ENCODE peak calls at places on chromosome 16, in seven cellular contexts. One of them, this sample, is unnamed.

GRCh38 chr16:8718753-8719386 is 44.5 kb downstream of the ABAT start:
- DNase-seq in cerebellar nuclear complex: no peak
- DNase-seq in cardiac septum: no peak
- DNase-seq in cerebellar cortex: peak
- DNase-seq in left ventricle myocardium inferior: no peak
- DNase-seq in GM03348: no peak
- DNase-seq in hypothalamus: no peak
- DNase-seq in this sample: no peak

GRCh38 chr16:83878838-83879237 is 20.1 kb upstream of the MLYCD start:
- DNase-seq in GM03348: peak
- DNase-seq in left ventricle myocardium inferior: no peak
- DNase-seq in hypothalamus: no peak
- DNase-seq in cardiac septum: no peak
- DNase-seq in cerebellar nuclear complex: no peak
- DNase-seq in cerebellar cortex: peak
- DNase-seq in this sample: peak

GRCh38 chr16:79893445-79893844 is 292.9 kb upstream of the MAF start:
- DNase-seq in GM03348: no peak
- DNase-seq in cerebellar cortex: no peak
- DNase-seq in cerebellar nuclear complex: no peak
- DNase-seq in cardiac septum: no peak
- DNase-seq in left ventricle myocardium inferior: no peak
- DNase-seq in hypothalamus: no peak
- DNase-seq in this sample: no peak

GRCh38 chr16:85483424-85483823 is 129.7 kb upstream of the GSE1 start:
- DNase-seq in GM03348: no peak
- DNase-seq in left ventricle myocardium inferior: no peak
- DNase-seq in cardiac septum: no peak
- DNase-seq in hypothalamus: no peak
- DNase-seq in cerebellar nuclear complex: no peak
- DNase-seq in cerebellar cortex: no peak
- DNase-seq in this sample: no peak

GRCh38 chr16:65704866-65705265 is 583.0 kb upstream of the CDH11 start:
- DNase-seq in cerebellar cortex: no peak
- DNase-seq in hypothalamus: no peak
- DNase-seq in cardiac septum: no peak
- DNase-seq in GM03348: peak
- DNase-seq in cerebellar nuclear complex: no peak
- DNase-seq in left ventricle myocardium inferior: no peak
- DNase-seq in this sample: no peak

GRCh38 chr16:65667013-65667578 is 545.2 kb upstream of the CDH11 start:
- DNase-seq in GM03348: peak
- DNase-seq in left ventricle myocardium inferior: no peak
- DNase-seq in cardiac septum: no peak
- DNase-seq in cerebellar nuclear complex: no peak
- DNase-seq in hypothalamus: no peak
- DNase-seq in cerebellar cortex: no peak
- DNase-seq in this sample: no peak

GRCh38 chr16:48383877-48384304 is 1.3 kb downstream of the SIAH1 start:
- DNase-seq in left ventricle myocardium inferior: no peak
- DNase-seq in hypothalamus: no peak
- DNase-seq in cerebellar nuclear complex: no peak
- DNase-seq in cerebellar cortex: peak
- DNase-seq in cardiac septum: no peak
- DNase-seq in GM03348: no peak
- DNase-seq in this sample: no peak

GRCh38 chr16:670485-671352 is 2.8 kb downstream of the RHOT2 start:
- DNase-seq in left ventricle myocardium inferior: no peak
- DNase-seq in GM03348: no peak
- DNase-seq in hypothalamus: no peak
- DNase-seq in cardiac septum: no peak
- DNase-seq in cerebellar cortex: no peak
- DNase-seq in cerebellar nuclear complex: no peak
- DNase-seq in this sample: no peak

GRCh38 chr16:50178397-50179018 is 25.4 kb downstream of the TENT4B start:
- DNase-seq in GM03348: no peak
- DNase-seq in cardiac septum: no peak
- DNase-seq in hypothalamus: no peak
- DNase-seq in left ventricle myocardium inferior: no peak
- DNase-seq in cerebellar cortex: no peak
- DNase-seq in cerebellar nuclear complex: no peak
- DNase-seq in this sample: no peak

GRCh38 chr16:23465179-23465578 is 12.2 kb upstream of the COG7 start:
- DNase-seq in cerebellar nuclear complex: no peak
- DNase-seq in cardiac septum: no peak
- DNase-seq in cerebellar cortex: no peak
- DNase-seq in left ventricle myocardium inferior: no peak
- DNase-seq in hypothalamus: no peak
- DNase-seq in GM03348: no peak
- DNase-seq in this sample: no peak

GRCh38 chr16:74627506-74628220 is 20.7 kb upstream of the GLG1 start:
- DNase-seq in cerebellar nuclear complex: no peak
- DNase-seq in GM03348: no peak
- DNase-seq in left ventricle myocardium inferior: no peak
- DNase-seq in cerebellar cortex: no peak
- DNase-seq in hypothalamus: no peak
- DNase-seq in cardiac septum: no peak
- DNase-seq in this sample: no peak

GRCh38 chr16:49399594-49400364 is 26.2 kb downstream of the C16orf78 start:
- DNase-seq in left ventricle myocardium inferior: no peak
- DNase-seq in cerebellar nuclear complex: no peak
- DNase-seq in cardiac septum: no peak
- DNase-seq in GM03348: no peak
- DNase-seq in cerebellar cortex: no peak
- DNase-seq in hypothalamus: no peak
- DNase-seq in this sample: no peak

GRCh38 chr16:12543700-12544476 is 259.8 kb downstream of the CPPED1 start:
- DNase-seq in cerebellar nuclear complex: no peak
- DNase-seq in left ventricle myocardium inferior: no peak
- DNase-seq in hypothalamus: no peak
- DNase-seq in cardiac septum: no peak
- DNase-seq in GM03348: no peak
- DNase-seq in cerebellar cortex: no peak
- DNase-seq in this sample: no peak

GRCh38 chr16:68378436-68379415 is 67.9 kb downstream of the PRMT7 start:
- DNase-seq in cardiac septum: no peak
- DNase-seq in cerebellar cortex: no peak
- DNase-seq in GM03348: no peak
- DNase-seq in left ventricle myocardium inferior: no peak
- DNase-seq in hypothalamus: no peak
- DNase-seq in cerebellar nuclear complex: no peak
- DNase-seq in this sample: no peak

GRCh38 chr16:1538804-1539520 is 5.5 kb downstream of the TMEM204 start:
- DNase-seq in hypothalamus: no peak
- DNase-seq in cardiac septum: no peak
- DNase-seq in GM03348: no peak
- DNase-seq in cerebellar nuclear complex: peak
- DNase-seq in left ventricle myocardium inferior: no peak
- DNase-seq in cerebellar cortex: peak
- DNase-seq in this sample: no peak

This sample was measured in HAP-1.